ENCODE peak calls at places on chromosome 10, in six cellular contexts. A, M, K, Y, N and E are unnamed samples.

GRCh38 chr10:17652585-17652984 is 8.6 kb downstream of the STAM start:
- DNase-seq in A (no peak), M (no peak), K (no peak), Y (peak), N (no peak), E (no peak)

GRCh38 chr10:133379152-133379800 is at the start of gene PAOX:
- DNase-seq in A (peak), M (no peak), K (no peak), Y (peak), N (peak), E (no peak)

GRCh38 chr10:71270301-71270777 is 48.7 kb upstream of the SLC29A3 start:
- DNase-seq in A (peak), M (peak), K (peak), Y (peak), N (peak), E (peak)

GRCh38 chr10:68924593-68924992 is 23.5 kb downstream of the DDX50 start:
- DNase-seq in A (no peak), M (no peak), K (no peak), Y (no peak), N (no peak), E (no peak)

GRCh38 chr10:62332406-62332805 is 41.8 kb upstream of the ZNF365 start:
- DNase-seq in A (no peak), M (no peak), K (no peak), Y (no peak), N (no peak), E (no peak)

GRCh38 chr10:75040576-75040975 is 70.9 kb upstream of the SAMD8 start:
- DNase-seq in A (no peak), M (no peak), K (no peak), Y (no peak), N (no peak), E (no peak)

GRCh38 chr10:131806146-131806545 is 94.7 kb upstream of the PPP2R2D start:
- DNase-seq in A (no peak), M (no peak), K (no peak), Y (no peak), N (no peak), E (no peak)

GRCh38 chr10:4061441-4061951 is 276.5 kb upstream of the KLF6 start:
- DNase-seq in A (peak), M (no peak), K (no peak), Y (no peak), N (no peak), E (no peak)

GRCh38 chr10:121975295-121976086 is 474 bp upstream of the NSMCE4A start:
- DNase-seq in A (no peak), M (no peak), K (no peak), Y (no peak), N (no peak), E (no peak)

GRCh38 chr10:30786906-30787305 is 157.4 kb upstream of the LYZL2 start:
- DNase-seq in A (no peak), M (no peak), K (no peak), Y (no peak), N (no peak), E (no peak)

GRCh38 chr10:14560794-14561765 is 213.6 kb downstream of the FAM107B start:
- DNase-seq in A (no peak), M (no peak), K (no peak), Y (no peak), N (no peak), E (no peak)

GRCh38 chr10:29794776-29795635 is 160.2 kb upstream of the SVIL start:
- DNase-seq in A (no peak), M (no peak), K (no peak), Y (peak), N (no peak), E (no peak)

GRCh38 chr10:93475871-93476270 is 6.3 kb downstream of the MYOF start:
- DNase-seq in A (no peak), M (peak), K (peak), Y (peak), N (no peak), E (no peak)

GRCh38 chr10:126041804-126042231 is 145.5 kb downstream of the FANK1 start:
- DNase-seq in A (peak), M (no peak), K (no peak), Y (peak), N (peak), E (no peak)

GRCh38 chr10:103111031-103111917 is 81.8 kb downstream of the NT5C2 start:
- DNase-seq in A (peak), M (no peak), K (no peak), Y (peak), N (no peak), E (no peak)

GRCh38 chr10:19977097-19977521 is 160.9 kb downstream of the PLXDC2 start:
- DNase-seq in A (no peak), M (no peak), K (no peak), Y (peak), N (no peak), E (no peak)

GRCh38 chr10:43679509-43679908 is 30.8 kb upstream of the ZNF32 start:
- DNase-seq in A (no peak), M (no peak), K (no peak), Y (no peak), N (no peak), E (no peak)

GRCh38 chr10:102660891-102661613 is 16.8 kb downstream of the TRIM8 start:
- DNase-seq in A (no peak), M (no peak), K (no peak), Y (peak), N (peak), E (no peak)

GRCh38 chr10:132449051-132449825 is 52.2 kb downstream of the PWWP2B start:
- DNase-seq in A (no peak), M (peak), K (no peak), Y (no peak), N (no peak), E (no peak)

GRCh38 chr10:98610301-98610700 is 163.6 kb upstream of the HPS1 start:
- DNase-seq in A (no peak), M (no peak), K (no peak), Y (no peak), N (no peak), E (no peak)

GRCh38 chr10:130395248-130395936 is 259.2 kb downstream of the GLRX3 start:
- DNase-seq in A (no peak), M (no peak), K (no peak), Y (no peak), N (no peak), E (no peak)

GRCh38 chr10:35696392-35696791 is 54.3 kb upstream of the FZD8 start:
- DNase-seq in A (no peak), M (peak), K (no peak), Y (no peak), N (no peak), E (no peak)

GRCh38 chr10:110568055-110568735 is 700 bp downstream of the SMC3 start:
- DNase-seq in A (peak), M (peak), K (no peak), Y (no peak), N (peak), E (no peak)

GRCh38 chr10:132593900-132594876 is 56.6 kb downstream of the INPP5A start:
- DNase-seq in A (no peak), M (no peak), K (no peak), Y (no peak), N (no peak), E (no peak)

GRCh38 chr10:43042503-43043341 is 34.1 kb upstream of the RET start:
- DNase-seq in A (no peak), M (no peak), K (no peak), Y (no peak), N (no peak), E (no peak)

GRCh38 chr10:14429043-14429713 is 98.5 kb upstream of the FRMD4A start:
- DNase-seq in A (no peak), M (no peak), K (no peak), Y (no peak), N (no peak), E (peak)

GRCh38 chr10:32939296-32940111 is 18.5 kb downstream of the ITGB1 start:
- DNase-seq in A (no peak), M (peak), K (no peak), Y (no peak), N (no peak), E (no peak)

GRCh38 chr10:97974526-97975525 is 55.6 kb downstream of the CRTAC1 start:
- DNase-seq in A (no peak), M (no peak), K (no peak), Y (no peak), N (no peak), E (peak)

GRCh38 chr10:22805304-22805703 is 90.9 kb upstream of the PIP4K2A start:
- DNase-seq in A (peak), M (peak), K (no peak), Y (peak), N (no peak), E (no peak)

GRCh38 chr10:13001041-13001886 is at the start of gene CCDC3:
- DNase-seq in A (no peak), M (no peak), K (no peak), Y (no peak), N (no peak), E (no peak)

GRCh38 chr10:16626697-16627096 is 105.0 kb upstream of the C1QL3 start:
- DNase-seq in A (no peak), M (no peak), K (no peak), Y (no peak), N (no peak), E (no peak)

GRCh38 chr10:122328676-122329075 is 45.8 kb upstream of the PLEKHA1 start:
- DNase-seq in A (no peak), M (no peak), K (no peak), Y (no peak), N (no peak), E (no peak)

GRCh38 chr10:44517635-44518034 is 132.7 kb upstream of the CXCL12 start:
- DNase-seq in A (no peak), M (peak), K (peak), Y (no peak), N (no peak), E (peak)

GRCh38 chr10:46520381-46520780 is 36.1 kb downstream of the GPRIN2 start:
- DNase-seq in A (no peak), M (no peak), K (no peak), Y (no peak), N (peak), E (no peak)

GRCh38 chr10:4477664-4478063 is 348.3 kb upstream of the AKR1E2 start:
- DNase-seq in A (no peak), M (no peak), K (no peak), Y (no peak), N (no peak), E (no peak)

GRCh38 chr10:89122431-89123066 is 84.6 kb downstream of the CH25H start:
- DNase-seq in A (no peak), M (peak), K (no peak), Y (peak), N (no peak), E (no peak)

GRCh38 chr10:102119417-102120141 is 589 bp downstream of the LDB1 start:
- DNase-seq in A (peak), M (peak), K (peak), Y (peak), N (peak), E (no peak)

GRCh38 chr10:34916368-34916767 is 101.3 kb upstream of the PARD3 start:
- DNase-seq in A (peak), M (peak), K (no peak), Y (peak), N (no peak), E (no peak)

GRCh38 chr10:29473411-29474100 is 161.2 kb downstream of the SVIL start:
- DNase-seq in A (no peak), M (no peak), K (no peak), Y (peak), N (no peak), E (no peak)

GRCh38 chr10:50627443-50627842 is 3.7 kb upstream of the SGMS1 start:
- DNase-seq in A (no peak), M (no peak), K (no peak), Y (no peak), N (no peak), E (no peak)
- H3K4me3 ChIP-seq in A (no peak), M (no peak), K (no peak), Y (no peak), N (no peak), E (no peak)

GRCh38 chr10:11212285-11212684 is 194.6 kb downstream of the CELF2 start:
- DNase-seq in A (no peak), M (no peak), K (no peak), Y (no peak), N (no peak), E (no peak)

GRCh38 chr10:11210211-11210922 is 192.7 kb downstream of the CELF2 start:
- DNase-seq in A (no peak), M (no peak), K (no peak), Y (no peak), N (no peak), E (no peak)

GRCh38 chr10:11214407-11214806 is 196.7 kb downstream of the CELF2 start:
- DNase-seq in A (no peak), M (no peak), K (no peak), Y (no peak), N (no peak), E (no peak)

GRCh38 chr10:11213156-11213555 is 195.5 kb downstream of the CELF2 start:
- DNase-seq in A (no peak), M (no peak), K (no peak), Y (no peak), N (no peak), E (no peak)

GRCh38 chr10:11212686-11213085 is 195.0 kb downstream of the CELF2 start:
- DNase-seq in A (no peak), M (no peak), K (no peak), Y (no peak), N (no peak), E (no peak)
- H3K4me3 ChIP-seq in A (no peak), M (no peak), K (no peak), Y (no peak), N (no peak), E (no peak)

GRCh38 chr10:11685787-11686218 is 56.4 kb upstream of the ECHDC3 start:
- DNase-seq in A (peak), M (peak), K (peak), Y (peak), N (peak), E (no peak)
- H3K4me3 ChIP-seq in A (no peak), M (peak), K (peak), Y (no peak), N (peak), E (no peak)

DNA sequence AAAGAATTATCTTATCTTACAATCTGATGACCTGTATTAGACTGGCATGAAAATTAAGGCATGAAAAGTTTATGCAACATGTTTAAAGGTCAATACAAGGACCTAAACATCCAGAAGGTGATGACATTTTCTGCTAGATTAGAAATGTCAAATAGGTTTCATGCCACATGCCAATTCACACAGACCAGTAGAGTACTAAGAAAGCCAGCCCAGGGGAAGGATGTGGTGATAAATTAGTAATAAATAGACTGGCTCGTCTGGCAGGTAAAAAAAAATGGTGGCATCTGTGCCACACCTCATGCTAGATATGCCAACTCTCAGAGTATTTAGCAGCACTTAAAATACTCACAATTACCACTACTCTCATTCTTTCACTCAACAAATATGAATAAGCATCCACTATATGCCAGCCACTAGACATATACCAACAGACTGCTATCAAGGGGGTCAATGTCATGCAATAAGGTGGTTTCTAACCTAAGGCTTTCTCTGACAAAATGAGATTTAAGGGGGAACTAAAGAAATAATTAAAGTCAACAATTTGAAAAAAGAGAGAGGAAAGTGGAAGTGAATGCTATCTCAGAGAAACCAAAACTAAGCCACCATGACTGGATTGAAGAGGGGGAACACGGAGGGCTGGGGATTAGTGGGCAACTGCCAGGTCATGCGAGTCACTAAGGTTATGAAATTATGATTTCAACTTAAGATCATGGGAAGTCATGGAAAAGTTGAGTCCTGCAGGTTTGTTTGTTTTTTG is 83.5 kb downstream of the SGMS1 start:
- DNase-seq in A (no peak), M (peak), K (no peak), Y (peak), N (no peak), E (no peak)
- H3K4me3 ChIP-seq in A (no peak), M (no peak), K (no peak), Y (no peak), N (no peak), E (no peak)